ENCODE peak calls at places on chromosome 9, in nine cellular contexts. L is A549; Q is HCT116; S is K562; U is ovary; N is colonic mucosa; T is CD8-positive, alpha-beta T cell; I is breast epithelium; O is mammary epithelial cell. C is an unnamed sample. For H3K4me1, the result is how much of the 10 kb centered on the place peaks cover.

GRCh38 chr9:101201626-101202025 is 173.1 kb downstream of the PLPPR1 start:
- DNase-seq in Q (no peak), I (no peak), S (no peak), L (no peak), N (no peak), T (no peak), U (no peak), O (no peak), C (no peak)

GRCh38 chr9:110048473-110048975 is 159.4 kb downstream of the C9orf152 start:
- DNase-seq in N (peak), I (no peak), Q (peak), S (peak), L (peak), T (peak), U (peak), O (peak), C (peak)

GRCh38 chr9:89311346-89312153 is 555 bp downstream of the CKS2 start:
- DNase-seq in O (peak), Q (no peak), T (no peak), S (peak), N (peak), I (no peak), U (no peak), L (no peak), C (no peak)

GRCh38 chr9:118533850-118534249 is 829.6 kb downstream of the TLR4 start:
- DNase-seq in O (no peak), U (no peak), Q (no peak), N (no peak), L (no peak), I (no peak), T (no peak), S (no peak), C (no peak)

GRCh38 chr9:133248722-133249295 is 26.2 kb downstream of the ABO start:
- DNase-seq in O (no peak), I (no peak), L (no peak), U (no peak), Q (no peak), S (no peak), N (no peak), T (no peak), C (no peak)

GRCh38 chr9:113650207-113651131 is 186.9 kb downstream of the RGS3 start:
- DNase-seq in U (no peak), N (no peak), Q (no peak), S (no peak), T (no peak), I (no peak), L (peak), O (peak), C (no peak)

GRCh38 chr9:116855881-116856662 is 169.0 kb downstream of the TRIM32 start:
- DNase-seq in Q (no peak), O (peak), L (no peak), S (no peak), N (no peak), T (no peak), U (no peak), I (no peak), C (no peak)

GRCh38 chr9:116423149-116423548 is 264.0 kb upstream of the TRIM32 start:
- DNase-seq in I (no peak), N (no peak), T (no peak), L (no peak), S (no peak), Q (no peak), U (no peak), O (no peak), C (no peak)

GRCh38 chr9:93589688-93590087 is 13.3 kb downstream of the PHF2 start:
- DNase-seq in O (no peak), Q (no peak), T (no peak), N (no peak), L (no peak), U (no peak), S (no peak), I (no peak), C (no peak)

GRCh38 chr9:93812410-93812668 is 142.8 kb downstream of the BARX1 start:
- DNase-seq in I (no peak), N (no peak), Q (no peak), L (no peak), O (no peak), T (no peak), U (no peak), S (no peak), C (no peak)

GRCh38 chr9:110672873-110673508 is 4.4 kb downstream of the MUSK start:
- DNase-seq in Q (no peak), I (no peak), S (no peak), N (no peak), U (no peak), T (no peak), L (no peak), O (no peak), C (no peak)

GRCh38 chr9:127358023-127358535 is 38.9 kb upstream of the SLC2A8 start:
- DNase-seq in T (no peak), S (no peak), L (no peak), I (no peak), N (no peak), Q (no peak), U (no peak), O (no peak), C (no peak)

GRCh38 chr9:120876842-120877240 is at the start of gene PHF19:
- DNase-seq in S (peak), N (no peak), O (peak), L (peak), I (no peak), Q (no peak), T (no peak), U (no peak), C (no peak)

GRCh38 chr9:117720555-117720954 is 16.4 kb downstream of the TLR4 start:
- DNase-seq in O (no peak), U (no peak), S (no peak), T (no peak), L (no peak), I (no peak), N (peak), Q (no peak), C (no peak)

DNA sequence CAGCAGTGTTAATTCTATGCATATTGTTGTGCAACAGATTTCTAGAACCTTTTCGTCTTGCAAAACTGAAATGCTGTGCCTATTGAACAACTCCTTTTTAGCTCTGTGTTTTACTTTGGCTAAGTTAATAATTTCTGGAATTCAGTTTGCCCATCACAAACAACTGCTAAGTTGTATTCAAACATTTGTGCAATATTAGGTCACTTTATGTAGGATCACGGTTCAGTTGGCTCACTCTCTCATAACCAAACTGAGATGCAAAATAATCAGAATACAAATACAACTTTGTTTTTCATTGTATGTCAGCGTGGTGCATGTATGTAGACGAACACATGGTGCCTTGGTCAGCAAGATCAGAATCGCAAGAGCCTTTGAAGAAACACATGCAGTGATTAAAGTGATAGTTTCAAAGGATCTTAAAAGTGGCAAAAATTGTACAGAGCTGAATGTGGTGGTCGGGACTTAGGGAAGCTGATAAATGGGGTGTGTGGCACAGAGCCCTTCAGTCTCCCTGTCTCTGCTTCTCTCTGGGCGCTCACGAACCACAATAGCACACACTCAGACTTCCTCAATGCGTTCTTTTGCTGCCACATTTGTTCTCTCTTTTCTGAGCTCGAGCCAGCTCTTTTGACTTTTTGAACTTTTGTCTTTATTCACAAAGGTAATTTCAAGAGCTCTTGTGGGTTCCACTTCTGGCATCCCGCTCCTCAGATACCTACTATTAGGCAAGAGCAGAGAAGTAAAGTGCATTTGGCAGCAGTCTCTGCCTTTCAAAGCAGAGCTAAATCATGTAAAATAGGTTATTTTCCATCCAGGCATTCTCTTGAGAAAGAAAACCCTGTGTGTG is 112.4 kb upstream of the CTSL start:
- DNase-seq in U (no peak), L (peak), S (no peak), O (peak), N (no peak), Q (no peak), T (no peak), I (no peak), C (no peak)
- H3K4me1 ChIP-seq in U (under half), L (half or more), S (under half), O (under half), N (under half), Q (under half), T (under half), I (under half), C (under half)

DNA sequence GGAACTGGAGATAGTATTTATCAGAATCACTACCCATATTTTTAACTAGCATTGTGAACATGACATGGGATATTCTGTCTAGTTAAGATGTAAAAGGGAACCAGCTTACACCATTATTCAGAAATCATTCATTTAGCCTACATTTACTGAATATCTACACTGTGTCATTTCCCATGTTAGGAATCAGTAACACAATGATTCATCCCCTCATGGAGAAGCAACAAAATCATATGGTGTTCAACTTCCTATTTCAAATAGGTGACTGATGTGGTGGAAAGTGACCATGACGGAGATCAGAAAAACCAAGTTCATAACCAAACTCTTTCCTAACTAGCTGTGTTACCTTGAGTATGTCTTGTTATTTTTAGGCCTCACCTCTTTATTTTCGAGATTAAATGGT is 550.0 kb upstream of the TUSC1 start:
- DNase-seq in N (no peak), I (no peak), L (no peak), T (no peak), O (no peak), S (no peak), Q (no peak), U (no peak), C (no peak)
- TF ChIP-seq CTCF in N (no peak), I (no peak), L (no peak), T (no peak), O (no peak), S (no peak), Q (no peak), U (no peak), C (no peak)

DNA sequence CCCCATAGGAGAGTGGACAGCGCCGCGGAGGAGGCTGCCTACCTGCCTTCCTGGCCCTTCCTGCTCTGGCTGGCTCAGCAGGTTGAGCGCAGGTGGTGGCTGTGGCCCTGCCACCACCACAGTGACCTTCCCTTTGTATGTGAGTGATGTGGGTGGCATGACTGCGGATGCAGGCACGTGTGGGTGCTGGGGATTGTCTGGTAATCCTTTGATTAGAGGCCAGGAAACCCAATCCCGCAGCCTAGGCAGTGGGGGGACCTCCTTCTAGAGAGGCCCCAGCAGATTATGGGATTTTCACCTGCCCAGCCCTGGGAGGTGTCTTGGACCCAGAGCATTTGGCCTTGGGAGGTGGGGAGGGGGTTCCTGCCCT is 16.5 kb downstream of the RXRA start:
- DNase-seq in S (no peak), I (no peak), T (no peak), Q (no peak), U (no peak), O (no peak), N (no peak), L (no peak), C (no peak)
- H3K4me1 ChIP-seq in S (half or more), I (half or more), T (under half), Q (under half), U (half or more), O (under half), N (under half), L (under half), C (half or more)

GRCh38 chr9:88177343-88177742 is 39.1 kb upstream of the SPATA31C2 start:
- DNase-seq in S (no peak), Q (no peak), O (no peak), T (no peak), U (no peak), N (no peak), I (no peak), L (no peak), C (no peak)

GRCh38 chr9:88179080-88179521 is 40.8 kb upstream of the SPATA31C2 start:
- DNase-seq in S (no peak), I (no peak), T (peak), U (no peak), L (no peak), O (no peak), N (peak), Q (no peak), C (no peak)

GRCh38 chr9:88169700-88170099 is 31.4 kb upstream of the SPATA31C2 start:
- DNase-seq in T (no peak), Q (no peak), I (no peak), O (no peak), L (peak), N (no peak), U (no peak), S (no peak), C (no peak)

GRCh38 chr9:88173378-88173999 is 35.2 kb upstream of the SPATA31C2 start:
- DNase-seq in U (no peak), S (peak), O (peak), I (no peak), T (peak), L (peak), N (peak), Q (peak), C (no peak)

DNA sequence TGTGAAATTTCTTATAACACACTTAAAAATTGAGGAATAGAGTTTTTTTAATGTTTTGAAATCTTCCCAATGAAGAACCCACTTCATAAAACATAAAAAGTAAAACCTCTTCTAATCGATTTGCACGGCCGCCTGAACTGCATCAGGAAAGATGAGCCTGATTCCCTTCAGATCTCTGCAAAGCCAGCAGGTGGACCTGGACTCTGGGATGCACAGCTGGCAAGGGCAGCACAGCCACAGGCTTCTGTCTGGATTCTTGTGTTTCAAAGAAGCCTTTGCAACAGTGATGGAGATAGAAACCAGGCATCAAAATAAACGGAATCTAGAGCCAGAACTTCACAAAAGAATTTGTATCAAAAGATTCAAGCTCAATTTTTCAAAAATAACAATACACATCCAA is 36.0 kb upstream of the SPATA31C2 start:
- DNase-seq in L (peak), N (no peak), U (no peak), O (no peak), T (no peak), Q (no peak), I (no peak), S (no peak), C (no peak)
- TF ChIP-seq CTCF in L (no peak), N (no peak), U (no peak), O (no peak), T (no peak), Q (no peak), I (no peak), S (no peak), C (no peak)

GRCh38 chr9:74431467-74431866 is 65.7 kb upstream of the RORB start:
- DNase-seq in T (no peak), S (no peak), N (no peak), I (no peak), O (no peak), U (no peak), L (no peak), Q (no peak), C (no peak)
- H3K4me1 ChIP-seq in T (under half), S (under half), N (under half), I (under half), O (under half), U (under half), L (under half), Q (under half), C (under half)

DNA sequence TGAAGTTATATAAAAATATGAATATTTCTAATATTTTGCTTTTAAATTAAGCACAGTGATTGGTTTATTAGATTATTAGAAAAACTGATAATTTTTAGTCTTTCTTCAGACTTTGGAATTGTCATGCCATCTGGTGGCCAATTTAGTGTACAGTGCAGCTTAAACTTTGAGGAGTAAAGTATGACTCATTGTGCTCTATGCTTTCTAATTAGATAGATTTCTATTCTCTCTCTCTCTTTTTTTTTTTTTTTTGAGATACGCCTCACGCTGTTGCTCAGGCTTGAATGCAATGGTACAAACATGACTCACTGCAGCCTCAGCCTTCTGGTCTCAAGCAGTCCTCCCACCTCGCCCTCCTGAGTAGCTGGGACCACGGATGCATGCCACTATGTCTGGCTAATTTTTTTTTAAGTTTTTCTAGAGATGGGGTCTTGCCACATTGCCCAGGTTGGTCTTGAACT is 42.1 kb upstream of the GPR21 start:
- DNase-seq in L (peak), N (peak), Q (peak), I (no peak), S (peak), O (peak), T (no peak), U (no peak), C (no peak)
- TF ChIP-seq CTCF in L (peak), N (peak), Q (peak), I (peak), S (peak), O (peak), T (peak), U (peak), C (peak)

GRCh38 chr9:25861416-25861815 is 183.2 kb upstream of the TUSC1 start:
- DNase-seq in I (no peak), S (no peak), O (no peak), U (no peak), Q (no peak), L (no peak), N (no peak), T (no peak), C (no peak)
- H3K4me1 ChIP-seq in I (under half), S (under half), O (under half), U (under half), Q (under half), L (under half), N (under half), T (under half), C (under half)

GRCh38 chr9:134640491-134641172 is 971 bp upstream of the COL5A1 start:
- DNase-seq in N (no peak), L (no peak), S (no peak), O (no peak), U (no peak), I (no peak), Q (no peak), T (no peak), C (no peak)

GRCh38 chr9:134641989-134642384 is 384 bp downstream of the COL5A1 start:
- DNase-seq in I (no peak), Q (no peak), O (no peak), L (no peak), U (no peak), N (no peak), S (no peak), T (no peak), C (no peak)

GRCh38 chr9:134639994-134640393 is 1.6 kb upstream of the COL5A1 start:
- DNase-seq in Q (no peak), S (no peak), I (no peak), T (no peak), N (no peak), L (no peak), U (no peak), O (no peak), C (no peak)

GRCh38 chr9:134642385-134643181 is 980 bp downstream of the COL5A1 start:
- DNase-seq in T (no peak), N (peak), O (peak), L (peak), I (no peak), Q (no peak), U (peak), S (no peak), C (no peak)

GRCh38 chr9:134641173-134641985 is at the start of gene COL5A1:
- DNase-seq in T (peak), Q (no peak), S (peak), I (peak), U (peak), N (peak), O (peak), L (peak), C (no peak)
- TF ChIP-seq CTCF in T (no peak), Q (no peak), S (no peak), I (no peak), U (peak), N (no peak), O (no peak), L (no peak), C (peak)

C was measured in esophagus squamous epithelium.